ENCODE peak calls at places on chromosome 13, in four cellular contexts. One of them, this sample, is unnamed.

GRCh38 chr13:36098080-36098479 is 33.1 kb downstream of the DCLK1 start:
- DNase-seq in K562: no peak
- DNase-seq in HepG2: no peak
- DNase-seq in WTC11: no peak
- DNase-seq in this sample: no peak

GRCh38 chr13:104694397-104694796 is 1628.2 kb upstream of the SLC10A2 start:
- DNase-seq in HepG2: no peak
- DNase-seq in K562: no peak
- DNase-seq in WTC11: no peak
- DNase-seq in this sample: no peak

GRCh38 chr13:26423634-26424033 is 133.8 kb upstream of the WASF3 start:
- DNase-seq in WTC11: no peak
- DNase-seq in HepG2: no peak
- DNase-seq in K562: no peak
- DNase-seq in this sample: no peak

GRCh38 chr13:37995052-37995451 is 125.5 kb upstream of the TRPC4 start:
- DNase-seq in HepG2: no peak
- DNase-seq in K562: no peak
- DNase-seq in WTC11: no peak
- DNase-seq in this sample: no peak

GRCh38 chr13:110006304-110006703 is 219.9 kb upstream of the IRS2 start:
- DNase-seq in WTC11: no peak
- DNase-seq in HepG2: no peak
- DNase-seq in K562: no peak
- DNase-seq in this sample: no peak

GRCh38 chr13:74930402-74931165 is 551.4 kb downstream of the TBC1D4 start:
- DNase-seq in WTC11: no peak
- DNase-seq in HepG2: no peak
- DNase-seq in K562: no peak
- DNase-seq in this sample: no peak

GRCh38 chr13:44810067-44810840 is 179.0 kb downstream of the NUFIP1 start:
- DNase-seq in HepG2: no peak
- DNase-seq in WTC11: no peak
- DNase-seq in K562: no peak
- DNase-seq in this sample: no peak

GRCh38 chr13:80047406-80047805 is 293.5 kb downstream of the SPRY2 start:
- DNase-seq in K562: no peak
- DNase-seq in HepG2: no peak
- DNase-seq in WTC11: no peak
- DNase-seq in this sample: no peak

GRCh38 chr13:99432637-99433542 is 68.4 kb upstream of the TM9SF2 start:
- DNase-seq in HepG2: peak; percentile 84
- DNase-seq in WTC11: peak; percentile 44
- DNase-seq in K562: no peak
- DNase-seq in this sample: peak; percentile 97

GRCh38 chr13:114077121-114077937 is 55.1 kb downstream of the RASA3 start:
- DNase-seq in WTC11: no peak
- DNase-seq in K562: no peak
- DNase-seq in HepG2: no peak
- DNase-seq in this sample: no peak

GRCh38 chr13:40922437-40923040 is 96.6 kb downstream of the ELF1 start:
- DNase-seq in K562: no peak
- DNase-seq in HepG2: peak; percentile 10
- DNase-seq in WTC11: peak; percentile 13
- DNase-seq in this sample: no peak

GRCh38 chr13:47175172-47175806 is 278.4 kb upstream of the HTR2A start:
- DNase-seq in HepG2: no peak
- DNase-seq in WTC11: no peak
- DNase-seq in K562: no peak
- DNase-seq in this sample: no peak

GRCh38 chr13:28392896-28393295 is 102.0 kb downstream of the FLT1 start:
- DNase-seq in HepG2: no peak
- DNase-seq in WTC11: no peak
- DNase-seq in K562: no peak
- DNase-seq in this sample: no peak

GRCh38 chr13:101535192-101535746 is 82.8 kb downstream of the ITGBL1 start:
- DNase-seq in WTC11: no peak
- DNase-seq in K562: no peak
- DNase-seq in HepG2: no peak
- DNase-seq in this sample: no peak

GRCh38 chr13:77306458-77306857 is 20.4 kb downstream of the MYCBP2 start:
- DNase-seq in HepG2: no peak
- DNase-seq in WTC11: no peak
- DNase-seq in K562: no peak
- DNase-seq in this sample: no peak

GRCh38 chr13:79440958-79441553 is 35.0 kb upstream of the RBM26 start:
- DNase-seq in K562: no peak
- DNase-seq in HepG2: no peak
- DNase-seq in WTC11: no peak
- DNase-seq in this sample: no peak

GRCh38 chr13:107712145-107712544 is 503.2 kb downstream of the LIG4 start:
- DNase-seq in WTC11: no peak
- DNase-seq in HepG2: no peak
- DNase-seq in K562: no peak
- DNase-seq in this sample: no peak

GRCh38 chr13:23679214-23679613 is 109.0 kb downstream of the TNFRSF19 start:
- DNase-seq in HepG2: no peak
- DNase-seq in K562: no peak
- DNase-seq in WTC11: no peak
- DNase-seq in this sample: no peak

GRCh38 chr13:80214521-80214941 is 126.4 kb downstream of the SPRY2 start:
- DNase-seq in K562: no peak
- DNase-seq in WTC11: no peak
- DNase-seq in HepG2: no peak
- DNase-seq in this sample: no peak

GRCh38 chr13:65914707-65915106 is 1315.4 kb downstream of the PCDH9 start:
- DNase-seq in WTC11: no peak
- DNase-seq in K562: no peak
- DNase-seq in HepG2: no peak
- DNase-seq in this sample: no peak

GRCh38 chr13:72774019-72774418 is 7.7 kb downstream of the DIS3 start:
- DNase-seq in WTC11: no peak
- DNase-seq in HepG2: no peak
- DNase-seq in K562: no peak
- DNase-seq in this sample: no peak
- TF ChIP-seq NR2C2 in WTC11: no peak
- TF ChIP-seq NR2C2 in HepG2: no peak
- TF ChIP-seq NR2C2 in K562: no peak
- TF ChIP-seq NR2C2 in this sample: no peak

GRCh38 chr13:21526707-21527454 is 67.8 kb upstream of the ZDHHC20 start:
- DNase-seq in HepG2: peak; percentile 89
- DNase-seq in K562: no peak
- DNase-seq in WTC11: no peak
- DNase-seq in this sample: no peak

GRCh38 chr13:21530656-21531055 is 71.6 kb upstream of the ZDHHC20 start:
- DNase-seq in WTC11: no peak
- DNase-seq in HepG2: peak; percentile 5
- DNase-seq in K562: no peak
- DNase-seq in this sample: no peak

GRCh38 chr13:21531475-21531874 is 72.4 kb upstream of the ZDHHC20 start:
- DNase-seq in WTC11: no peak
- DNase-seq in HepG2: no peak
- DNase-seq in K562: no peak
- DNase-seq in this sample: no peak

GRCh38 chr13:21528616-21529015 is 69.5 kb upstream of the ZDHHC20 start:
- DNase-seq in HepG2: no peak
- DNase-seq in K562: no peak
- DNase-seq in WTC11: no peak
- DNase-seq in this sample: no peak

GRCh38 chr13:21529102-21529893 is 70.2 kb upstream of the ZDHHC20 start:
- DNase-seq in WTC11: no peak
- DNase-seq in K562: no peak
- DNase-seq in HepG2: no peak
- DNase-seq in this sample: no peak
- TF ChIP-seq NR2C2 in WTC11: no peak
- TF ChIP-seq NR2C2 in K562: no peak
- TF ChIP-seq NR2C2 in HepG2: no peak
- TF ChIP-seq NR2C2 in this sample: no peak

GRCh38 chr13:92362717-92363116 is 863.9 kb upstream of the GPC6 start:
- DNase-seq in HepG2: no peak
- DNase-seq in WTC11: no peak
- DNase-seq in K562: no peak
- DNase-seq in this sample: no peak
- TF ChIP-seq NR2C2 in HepG2: no peak
- TF ChIP-seq NR2C2 in WTC11: no peak
- TF ChIP-seq NR2C2 in K562: no peak
- TF ChIP-seq NR2C2 in this sample: no peak

DNA sequence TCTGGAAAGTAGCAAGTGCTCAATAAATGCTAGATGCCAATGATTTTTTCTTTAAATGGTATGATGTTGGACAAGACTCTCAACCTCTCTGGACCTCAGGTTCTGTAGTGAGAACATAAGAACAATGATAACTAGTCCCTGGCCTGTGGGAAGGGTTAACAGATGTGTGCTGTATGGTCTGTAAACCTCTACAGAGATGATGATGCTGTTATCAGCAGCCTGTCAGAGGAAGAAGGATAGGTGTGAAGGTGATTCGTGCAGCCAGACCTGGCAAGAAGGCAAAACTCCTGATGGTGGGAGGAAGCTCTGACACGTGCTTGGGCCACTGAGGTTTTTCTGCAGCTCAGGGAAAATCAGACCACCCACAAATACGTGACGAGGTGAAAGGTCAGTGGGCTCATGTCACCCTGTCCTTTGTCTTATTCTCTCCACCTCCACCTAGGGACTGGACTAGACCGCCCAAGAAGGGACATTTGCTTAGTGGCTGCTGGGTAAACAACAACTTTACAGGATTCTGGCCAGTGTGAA is 36.7 kb upstream of the UBL3 start:
- DNase-seq in HepG2: no peak
- DNase-seq in K562: no peak
- DNase-seq in WTC11: no peak
- DNase-seq in this sample: no peak
- TF ChIP-seq NR2C2 in HepG2: no peak
- TF ChIP-seq NR2C2 in K562: no peak
- TF ChIP-seq NR2C2 in WTC11: no peak
- TF ChIP-seq NR2C2 in this sample: no peak

GRCh38 chr13:97544041-97544765 is 110.2 kb downstream of the RAP2A start:
- DNase-seq in WTC11: no peak
- DNase-seq in K562: no peak
- DNase-seq in HepG2: no peak
- DNase-seq in this sample: no peak

GRCh38 chr13:97538193-97538592 is 104.2 kb downstream of the RAP2A start:
- DNase-seq in K562: no peak
- DNase-seq in HepG2: no peak
- DNase-seq in WTC11: no peak
- DNase-seq in this sample: no peak

GRCh38 chr13:97539651-97540230 is 105.8 kb downstream of the RAP2A start:
- DNase-seq in K562: no peak
- DNase-seq in WTC11: no peak
- DNase-seq in HepG2: no peak
- DNase-seq in this sample: no peak

GRCh38 chr13:97540696-97541095 is 106.7 kb downstream of the RAP2A start:
- DNase-seq in WTC11: no peak
- DNase-seq in K562: no peak
- DNase-seq in HepG2: no peak
- DNase-seq in this sample: no peak

GRCh38 chr13:97542102-97542501 is 108.1 kb downstream of the RAP2A start:
- DNase-seq in WTC11: no peak
- DNase-seq in K562: no peak
- DNase-seq in HepG2: no peak
- DNase-seq in this sample: no peak
- TF ChIP-seq NR2C2 in WTC11: no peak
- TF ChIP-seq NR2C2 in K562: no peak
- TF ChIP-seq NR2C2 in HepG2: no peak
- TF ChIP-seq NR2C2 in this sample: no peak